ENCODE peak calls at places on chromosomes 3 and 15, in six cellular contexts. Q is CD8-positive, alpha-beta T cell; B is activated CD4-positive, alpha-beta T cell treated with anti-CD3 and anti-CD28 coated beads, Interleukin-2, amount 50 U/mL, for 24 hours; Y is stimulated activated naive CD8-positive, alpha-beta T cell treated with anti-CD3 and anti-CD28 coated beads, Interleukin-15, amount 100 ng/mL, for 72 hours; W is ELR; T is LoVo. V is an unnamed sample.

GRCh38 chr15:75676688-75677475 is 29.2 kb downstream of the SNX33 start:
- DNase-seq in Q (no peak), W (no peak), T (no peak), B (no peak), Y (no peak), V (no peak)

GRCh38 chr3:117700573-117701360 is 991.2 kb downstream of the TUSC7 start:
- DNase-seq in W (no peak), Y (no peak), B (no peak), T (no peak), Q (no peak), V (no peak)

GRCh38 chr3:89113344-89113743 is 5.9 kb downstream of the EPHA3 start:
- DNase-seq in Y (no peak), W (no peak), B (no peak), T (no peak), Q (no peak), V (no peak)

GRCh38 chr3:120855665-120856437 is 52.2 kb upstream of the STXBP5L start:
- DNase-seq in W (peak; percentile 23), B (no peak), T (no peak), Y (no peak), Q (no peak), V (no peak)

GRCh38 chr15:51727141-51727897 is 10.1 kb downstream of the LYSMD2 start:
- DNase-seq in Y (no peak), B (no peak), Q (peak; percentile 32), T (no peak), W (peak; percentile 75), V (peak; percentile 31)

GRCh38 chr15:51382787-51383186 is 41.3 kb downstream of the GLDN start:
- DNase-seq in W (peak; percentile 64), Y (no peak), B (no peak), Q (no peak), T (peak; percentile 23), V (no peak)

GRCh38 chr3:193292386-193292785 is 51.4 kb downstream of the PLAAT1 start:
- DNase-seq in W (no peak), B (no peak), Q (no peak), T (no peak), Y (no peak), V (no peak)

GRCh38 chr3:67937498-67938118 is 283.2 kb upstream of the SUCLG2 start:
- DNase-seq in W (no peak), Q (no peak), B (no peak), T (no peak), Y (no peak), V (no peak)

GRCh38 chr3:195212749-195213085 is 58.2 kb downstream of the XXYLT1 start:
- DNase-seq in Y (no peak), Q (no peak), T (no peak), B (no peak), W (no peak), V (no peak)

GRCh38 chr3:128337305-128337704 is 129.4 kb downstream of the DNAJB8 start:
- DNase-seq in T (no peak), Y (no peak), W (no peak), Q (no peak), B (no peak), V (no peak)

GRCh38 chr15:31360843-31361763 is 34.5 kb downstream of the KLF13 start:
- DNase-seq in Y (peak; percentile 64), Q (peak; percentile 80), W (no peak), B (peak; percentile 55), T (no peak), V (no peak)

GRCh38 chr3:170475091-170475705 is 56.5 kb downstream of the CLDN11 start:
- DNase-seq in T (no peak), Q (no peak), W (no peak), Y (no peak), B (no peak), V (no peak)

GRCh38 chr3:24305795-24306467 is 188.7 kb downstream of the THRB start:
- DNase-seq in W (no peak), Q (no peak), B (no peak), T (no peak), Y (no peak), V (no peak)

GRCh38 chr3:190074817-190075216 is 45.9 kb downstream of the P3H2 start:
- DNase-seq in W (no peak), B (no peak), Q (no peak), Y (no peak), T (no peak), V (no peak)

GRCh38 chr3:10391391-10391790 is 70.5 kb upstream of the SEC13 start:
- DNase-seq in B (no peak), W (no peak), Y (no peak), T (no peak), Q (no peak), V (no peak)

GRCh38 chr3:45509038-45509767 is 85.3 kb upstream of the LIMD1 start:
- DNase-seq in B (peak; percentile 60), Q (no peak), Y (no peak), W (peak; percentile 98), T (no peak), V (no peak)